ENCODE peak calls at places on chromosomes 4 and X, in four cellular contexts. L is RWPE1, F is mesothelial cell of epicardium, H is fibroblast of the aortic adventitia. P is an unnamed sample.
A peak's percentile ranks its signal among the peaks of the same experiment; 100 is the strongest.

GRCh38 chrX:96752776-96753175 is 68.1 kb downstream of the DIAPH2 start:
- DNase-seq in L (no peak), F (no peak), H (no peak), P (no peak)

GRCh38 chrX:6228720-6229119 is at the start of gene NLGN4X:
- DNase-seq in L (no peak), F (no peak), H (no peak), P (no peak)

GRCh38 chr4:174505012-174505411 is 17.3 kb downstream of the HPGD start:
- DNase-seq in L (no peak), F (no peak), H (no peak), P (no peak)

GRCh38 chr4:177127658-177128057 is 182.0 kb upstream of the NEIL3 start:
- DNase-seq in L (no peak), F (no peak), H (no peak), P (peak; percentile 34)

GRCh38 chr4:119040711-119041185 is 94.9 kb upstream of the MYOZ2 start:
- DNase-seq in L (no peak), F (no peak), H (peak; percentile 91), P (peak; percentile 69)

GRCh38 chr4:173009129-173009823 is 159.3 kb upstream of the GALNT7 start:
- DNase-seq in L (no peak), F (no peak), H (no peak), P (peak; percentile 36)

GRCh38 chr4:186617921-186618320 is 62.6 kb upstream of the MTNR1A start:
- DNase-seq in L (no peak), F (no peak), H (no peak), P (no peak)

GRCh38 chrX:11756354-11757318 is 1.4 kb upstream of the MSL3 start:
- DNase-seq in L (no peak), F (no peak), H (peak; percentile 54), P (peak; percentile 14)

GRCh38 chrX:37755073-37755472 is 24.8 kb upstream of the CYBB start:
- DNase-seq in L (no peak), F (no peak), H (no peak), P (no peak)

GRCh38 chr4:112526061-112526460 is 10.1 kb upstream of the NEUROG2 start:
- DNase-seq in L (no peak), F (no peak), H (peak; percentile 45), P (no peak)

GRCh38 chrX:113300580-113300979 is 459.9 kb upstream of the AMOT start:
- DNase-seq in L (no peak), F (no peak), H (peak; percentile 2), P (no peak)

GRCh38 chrX:20585782-20586181 is 319.1 kb upstream of the RPS6KA3 start:
- DNase-seq in L (no peak), F (no peak), H (peak; percentile 14), P (peak; percentile 1)

GRCh38 chrX:153667931-153668396 is 5.6 kb downstream of the PNCK start:
- DNase-seq in L (peak; percentile 62), F (peak; percentile 53), H (peak; percentile 84), P (peak; percentile 82)

GRCh38 chr4:80266902-80267380 is 477 bp downstream of the FGF5 start:
- DNase-seq in L (peak; percentile 31), F (no peak), H (peak; percentile 64), P (peak; percentile 61)

GRCh38 chr4:142701017-142701416 is 145.1 kb downstream of the INPP4B start:
- DNase-seq in L (no peak), F (no peak), H (no peak), P (no peak)

GRCh38 chr4:55253911-55254593 is 92.0 kb upstream of the SRD5A3 start:
- DNase-seq in L (no peak), F (no peak), H (no peak), P (no peak)

GRCh38 chr4:110616162-110617062 is 6.5 kb downstream of the PITX2 start:
- DNase-seq in L (no peak), F (no peak), H (no peak), P (no peak)

GRCh38 chrX:123731987-123732678 is 719 bp downstream of the THOC2 start:
- DNase-seq in L (peak; percentile 23), F (no peak), H (peak; percentile 43), P (no peak)

GRCh38 chr4:159105761-159106243 is 2.9 kb downstream of the RAPGEF2 start:
- DNase-seq in L (no peak), F (no peak), H (peak; percentile 83), P (peak; percentile 43)

GRCh38 chr4:185775792-185776555 is 36.0 kb downstream of the SORBS2 start:
- DNase-seq in L (no peak), F (no peak), H (no peak), P (no peak)

GRCh38 chrX:18899796-18900380 is 84.0 kb downstream of the PHKA2 start:
- DNase-seq in L (no peak), F (no peak), H (peak; percentile 4), P (peak; percentile 24)

GRCh38 chrX:30822068-30822671 is 66.9 kb downstream of the TAB3 start:
- DNase-seq in L (no peak), F (no peak), H (no peak), P (peak; percentile 9)

GRCh38 chrX:154840856-154841255 is 6.4 kb upstream of the SMIM9 start:
- DNase-seq in L (peak; percentile 8), F (no peak), H (peak; percentile 80), P (peak; percentile 79)

GRCh38 chr4:43855283-43855682 is 593.3 kb downstream of the KCTD8 start:
- DNase-seq in L (no peak), F (no peak), H (no peak), P (no peak)

DNA sequence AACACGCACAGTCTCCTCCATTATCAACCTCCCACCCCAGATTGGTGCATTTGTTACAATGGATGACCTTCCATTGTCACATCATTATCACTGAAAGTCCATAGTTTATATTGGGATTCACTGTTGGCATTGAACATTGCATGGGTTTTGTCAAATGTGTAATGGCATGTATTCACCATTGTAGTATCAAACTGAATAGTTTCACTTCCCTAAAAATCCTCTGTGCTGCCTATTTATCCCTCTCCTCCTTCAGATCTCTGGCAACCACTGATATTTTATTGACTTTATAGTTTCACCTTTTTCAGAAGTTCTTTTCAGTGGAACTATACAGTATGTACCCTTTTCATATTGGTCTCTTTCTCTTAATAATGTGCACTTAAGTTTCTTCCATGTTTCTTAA is 1565.4 kb downstream of the PCDH18 start:
- DNase-seq in L (no peak), F (no peak), H (no peak), P (no peak)
- TF ChIP-seq CTCF in L (no peak), F (no peak), H (no peak), P (no peak)

DNA sequence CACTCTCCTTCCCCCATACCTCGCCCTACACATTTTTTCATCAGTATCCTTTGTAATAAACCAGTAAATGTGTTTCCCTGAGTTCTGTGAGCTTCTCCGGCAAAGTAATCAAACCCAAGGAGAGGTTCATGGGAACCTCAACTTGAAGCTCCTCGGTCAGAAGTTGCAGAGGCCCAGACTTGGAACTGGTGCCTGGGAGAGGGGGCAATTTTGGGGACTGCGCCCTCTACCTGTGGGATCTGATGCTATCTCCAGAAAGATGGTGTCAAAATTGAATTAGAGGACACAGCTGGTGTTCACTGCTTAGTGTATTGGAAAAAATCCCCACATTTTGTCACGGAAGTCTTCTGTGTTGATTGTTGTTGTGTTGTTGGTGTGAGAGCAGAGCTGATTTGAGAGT is 70.6 kb downstream of the ATP11C start:
- DNase-seq in L (no peak), F (no peak), H (no peak), P (no peak)
- TF ChIP-seq CTCF in L (no peak), F (no peak), H (no peak), P (no peak)

DNA sequence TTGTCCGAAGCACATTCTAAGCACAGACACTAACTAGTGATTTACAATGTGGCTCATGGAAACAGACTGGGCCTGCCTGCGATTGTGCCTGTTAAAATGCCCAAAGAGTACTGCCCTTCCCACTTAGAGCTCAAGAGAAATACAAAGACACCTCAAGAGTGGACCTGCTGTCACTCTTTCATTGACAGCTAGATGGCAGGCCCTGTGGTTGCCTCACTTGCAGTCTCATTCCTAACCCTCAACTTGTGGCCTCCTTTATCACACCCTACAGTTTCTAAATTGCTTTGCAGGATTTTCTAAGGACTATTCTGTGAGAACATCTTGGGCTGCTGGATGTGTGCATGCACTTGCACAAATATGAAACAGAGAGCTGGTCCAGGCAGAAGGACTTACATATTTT is 331.0 kb upstream of the EMCN start:
- DNase-seq in L (no peak), F (no peak), H (no peak), P (no peak)
- TF ChIP-seq CTCF in L (no peak), F (no peak), H (peak; percentile 5), P (no peak)

GRCh38 chr4:184287697-184288255 is 70.1 kb upstream of the ENPP6 start:
- DNase-seq in L (peak; percentile 17), F (no peak), H (peak; percentile 85), P (peak; percentile 76)
- TF ChIP-seq CTCF in L (no peak), F (no peak), H (peak; percentile 39), P (peak; percentile 29)

GRCh38 chr4:68148795-68149685 is 19.4 kb upstream of the TMPRSS11F start:
- DNase-seq in L (no peak), F (no peak), H (no peak), P (no peak)

GRCh38 chr4:68147079-68147478 is 17.4 kb upstream of the TMPRSS11F start:
- DNase-seq in L (no peak), F (no peak), H (no peak), P (no peak)

DNA sequence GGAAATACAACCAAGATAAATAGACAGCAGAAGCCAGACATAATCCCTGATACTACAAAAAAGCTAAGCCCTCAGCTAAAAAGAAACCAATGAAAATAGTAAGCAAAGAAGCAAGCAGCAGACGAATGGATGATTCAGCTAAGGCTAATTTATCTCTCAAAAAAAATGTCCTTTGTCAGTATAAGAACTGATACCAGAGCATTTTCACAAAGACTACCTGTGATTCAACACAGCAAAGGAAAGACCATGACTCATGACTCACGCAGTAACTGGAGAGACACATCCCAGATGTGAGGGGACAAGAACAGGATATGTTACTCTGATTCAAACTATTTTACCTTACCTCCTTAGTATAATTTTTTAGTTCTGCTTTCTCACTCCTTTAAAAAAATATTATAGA is 22.7 kb upstream of the TMPRSS11F start:
- DNase-seq in L (peak; percentile 78), F (no peak), H (peak; percentile 41), P (peak; percentile 69)
- TF ChIP-seq CTCF in L (no peak), F (no peak), H (no peak), P (no peak)

DNA sequence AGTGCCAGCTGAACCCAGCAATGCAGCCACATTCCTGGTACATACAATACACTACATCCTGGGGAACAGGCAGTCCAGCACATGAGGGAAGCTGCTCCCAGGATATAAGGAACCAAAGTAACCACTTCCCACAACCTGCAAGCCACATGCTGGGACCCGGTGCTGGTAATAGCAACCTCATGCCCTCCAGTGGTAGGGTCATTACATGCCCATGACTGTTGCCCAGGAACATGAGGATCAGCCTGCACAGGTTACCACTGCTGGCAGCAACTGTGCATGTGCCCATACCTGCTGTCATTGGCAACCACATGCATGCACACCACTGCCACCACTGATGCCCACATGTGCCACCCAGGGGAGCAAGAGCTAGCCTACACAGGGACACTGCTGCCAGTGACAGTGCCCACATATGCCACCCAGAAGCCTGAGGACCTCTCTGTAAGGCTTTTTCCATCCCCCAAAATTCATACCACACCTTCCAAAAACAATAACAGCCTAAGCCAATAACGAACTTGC is 1982.5 kb downstream of the ARAP2 start:
- DNase-seq in L (no peak), F (no peak), H (no peak), P (no peak)
- TF ChIP-seq CTCF in L (no peak), F (no peak), H (no peak), P (no peak)